ENCODE peak calls at places on chromosomes 3 and 15, in five cellular contexts. X is mesendoderm, R is IMR-90, F is trophoblast cell, M is mesenchymal stem cell. B is an unnamed sample.

GRCh38 chr15:73747847-73748605 is 5.1 kb downstream of the INSYN1 start:
- DNase-seq in X (no peak), R (no peak), F (no peak), M (no peak), B (no peak)

GRCh38 chr3:168998792-168999191 is 664.7 kb downstream of the MECOM start:
- DNase-seq in X (no peak), R (no peak), F (no peak), M (no peak), B (no peak)

GRCh38 chr3:72265250-72265649 is 480.3 kb upstream of the PROK2 start:
- DNase-seq in X (peak; percentile 87), R (no peak), F (no peak), M (peak; percentile 35), B (no peak)

GRCh38 chr3:29226709-29227108 is 54.2 kb upstream of the RBMS3 start:
- DNase-seq in X (no peak), R (peak; percentile 39), F (no peak), M (no peak), B (no peak)

GRCh38 chr3:45976191-45977091 is 19.2 kb downstream of the FYCO1 start:
- DNase-seq in X (no peak), R (no peak), F (no peak), M (no peak), B (no peak)

GRCh38 chr15:94322141-94322540 is 90.8 kb downstream of the MCTP2 start:
- DNase-seq in X (no peak), R (peak; percentile 25), F (no peak), M (peak; percentile 44), B (no peak)

GRCh38 chr3:169199283-169199682 is 464.2 kb downstream of the MECOM start:
- DNase-seq in X (no peak), R (no peak), F (no peak), M (no peak), B (no peak)

GRCh38 chr3:53062905-53063304 is 17.0 kb upstream of the SFMBT1 start:
- DNase-seq in X (no peak), R (no peak), F (no peak), M (no peak), B (no peak)

GRCh38 chr3:173774275-173774674 is 376.7 kb downstream of the NLGN1 start:
- DNase-seq in X (no peak), R (no peak), F (no peak), M (no peak), B (no peak)

GRCh38 chr3:114176487-114176886 is 2.4 kb downstream of the DRD3 start:
- DNase-seq in X (no peak), R (no peak), F (no peak), M (no peak), B (no peak)

GRCh38 chr3:12663311-12663935 is 494 bp downstream of the RAF1 start:
- DNase-seq in X (no peak), R (no peak), F (peak; percentile 29), M (no peak), B (no peak)

GRCh38 chr3:177813322-177813721 is 616.0 kb upstream of the TBL1XR1 start:
- DNase-seq in X (no peak), R (peak; percentile 42), F (no peak), M (no peak), B (no peak)

GRCh38 chr3:194383276-194383940 is 13.9 kb upstream of the LRRC15 start:
- DNase-seq in X (peak; percentile 83), R (no peak), F (no peak), M (no peak), B (no peak)

GRCh38 chr15:49038382-49038781 is 7.9 kb downstream of the SECISBP2L start:
- DNase-seq in X (no peak), R (no peak), F (no peak), M (no peak), B (no peak)

GRCh38 chr3:73786346-73786807 is 161.6 kb upstream of the PDZRN3 start:
- DNase-seq in X (no peak), R (peak; percentile 97), F (peak; percentile 2), M (peak; percentile 63), B (no peak)

GRCh38 chr3:37859908-37860199 is 1.8 kb upstream of the CTDSPL start:
- DNase-seq in X (no peak), R (no peak), F (no peak), M (no peak), B (no peak)

GRCh38 chr3:185823280-185824044 is 1.4 kb downstream of the IGF2BP2 start:
- DNase-seq in X (peak; percentile 60), R (peak; percentile 41), F (no peak), M (peak; percentile 69), B (no peak)

GRCh38 chr3:72820405-72820804 is 27.8 kb downstream of the SHQ1 start:
- DNase-seq in X (no peak), R (peak; percentile 58), F (no peak), M (peak; percentile 19), B (no peak)

GRCh38 chr15:85155857-85156256 is 174.2 kb downstream of the PDE8A start:
- DNase-seq in X (no peak), R (no peak), F (no peak), M (no peak), B (no peak)

GRCh38 chr15:69478259-69478687 is 25.7 kb downstream of the RPLP1 start:
- DNase-seq in X (peak; percentile 75), R (peak; percentile 44), F (peak; percentile 59), M (peak; percentile 50), B (peak; percentile 70)

GRCh38 chr3:191141728-191142127 is 57.3 kb upstream of the OSTN start:
- DNase-seq in X (no peak), R (peak; percentile 94), F (no peak), M (peak; percentile 76), B (no peak)

GRCh38 chr15:88181613-88182012 is 74.9 kb downstream of the NTRK3 start:
- DNase-seq in X (no peak), R (no peak), F (no peak), M (no peak), B (no peak)

GRCh38 chr3:32391643-32392529 is at the start of gene CMTM7:
- DNase-seq in X (peak; percentile 70), R (peak; percentile 35), F (peak; percentile 38), M (peak; percentile 52), B (peak; percentile 43)

GRCh38 chr15:70091649-70092461 is 5.9 kb downstream of the TLE3 start:
- DNase-seq in X (peak; percentile 87), R (no peak), F (peak; percentile 83), M (peak; percentile 65), B (no peak)

GRCh38 chr3:167066977-167067843 is 312.9 kb downstream of the ZBBX start:
- DNase-seq in X (no peak), R (no peak), F (no peak), M (no peak), B (no peak)

GRCh38 chr15:47824185-47824584 is 106.9 kb downstream of the SEMA6D start:
- DNase-seq in X (no peak), R (no peak), F (no peak), M (no peak), B (no peak)

DNA sequence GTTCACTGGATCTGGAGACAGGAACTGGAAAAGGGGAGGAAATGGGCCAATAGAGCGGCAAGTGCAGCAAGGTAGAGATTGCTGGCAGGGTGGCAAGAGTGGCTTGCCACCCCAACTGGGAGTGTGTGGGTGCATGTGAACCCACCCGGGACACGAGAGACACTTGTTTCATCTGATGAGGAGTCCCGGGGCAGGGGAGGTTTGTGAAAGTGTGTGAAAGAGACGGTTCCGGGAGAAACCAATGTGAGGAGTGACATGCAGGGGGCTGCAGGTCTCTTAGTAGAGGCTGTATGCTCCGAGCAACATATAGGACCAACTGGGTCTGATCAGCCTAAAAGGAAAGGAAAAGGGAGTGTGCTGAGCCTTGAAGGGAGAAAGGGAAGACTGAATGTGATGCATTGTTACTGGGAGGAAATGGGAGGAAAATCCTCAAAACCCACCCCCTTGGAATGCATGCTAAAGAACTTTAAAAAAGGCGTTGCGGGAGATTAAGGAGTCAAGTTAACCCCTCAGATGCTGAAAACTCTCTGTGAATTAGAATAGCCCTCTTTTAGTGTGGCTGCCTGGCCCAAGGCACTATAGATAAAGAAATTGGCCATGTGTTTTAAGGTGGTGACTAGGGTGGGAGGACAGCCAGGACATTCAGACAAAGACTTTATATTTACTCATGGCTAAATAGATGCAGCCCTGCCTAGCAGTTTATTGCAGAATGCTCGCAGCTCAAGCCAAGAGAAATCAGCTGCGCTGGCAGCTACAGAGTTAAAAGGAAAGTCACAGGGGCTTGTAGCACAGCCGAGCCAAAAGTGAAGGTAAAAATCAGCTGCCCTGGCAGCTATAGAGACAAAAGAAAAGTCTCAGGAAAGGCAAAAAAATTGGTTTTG is 9.1 kb upstream of the SLC9C1 start:
- DNase-seq in X (peak; percentile 96), R (peak; percentile 11), F (no peak), M (peak; percentile 37), B (peak; percentile 87)
- H2BK5ac ChIP-seq in X (peak overlapping the region; percentile 85), R (no peak overlapping the region), F (no peak overlapping the region), M (no peak overlapping the region), B (peak overlapping the region; percentile 96)

GRCh38 chr15:22942306-22942855 is 37.8 kb downstream of the CYFIP1 start:
- DNase-seq in X (no peak), R (no peak), F (no peak), M (no peak), B (no peak)
- H2BK5ac ChIP-seq in X (no peak overlapping the region), R (no peak overlapping the region), F (no peak overlapping the region), M (no peak overlapping the region), B (no peak overlapping the region)

DNA sequence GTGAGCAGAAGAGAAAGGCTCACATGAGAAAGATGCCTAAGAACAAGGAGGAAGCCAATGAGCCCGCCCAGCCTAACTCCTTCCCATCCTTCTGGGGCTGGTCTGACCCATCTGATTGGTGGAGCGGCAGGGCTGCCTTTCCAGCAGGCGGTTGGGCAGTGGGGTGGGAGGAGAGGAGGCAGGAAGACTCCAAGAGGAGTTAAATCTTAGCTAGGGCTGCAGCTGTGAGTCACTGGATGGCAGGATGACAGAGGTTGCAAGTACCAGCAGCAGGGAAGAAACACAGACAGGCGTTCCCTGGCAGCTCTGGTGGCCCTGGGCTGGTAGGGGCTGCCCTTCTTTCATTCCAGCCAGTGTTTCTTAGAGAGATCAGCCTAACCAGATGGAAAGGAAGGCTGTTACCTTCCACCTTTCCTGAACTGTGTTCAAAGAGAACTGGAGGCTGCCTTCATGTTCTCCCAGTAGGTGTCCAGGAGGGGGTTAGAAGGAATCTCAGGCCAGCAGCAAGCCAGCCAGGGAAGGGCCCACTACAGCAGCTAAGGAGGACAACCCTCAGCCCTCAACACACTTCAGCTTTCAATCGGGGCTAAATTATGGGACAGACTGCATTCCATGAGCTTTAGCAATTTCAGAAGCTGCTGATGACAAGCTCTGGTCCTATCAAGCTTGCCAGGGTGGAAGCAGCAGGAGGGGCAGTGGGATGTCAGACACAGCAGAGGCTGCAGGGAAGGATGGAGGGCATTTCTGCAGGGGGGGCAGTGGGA is 50.3 kb downstream of the CHSY1 start:
- DNase-seq in X (peak; percentile 97), R (peak; percentile 99), F (peak; percentile 77), M (peak; percentile 98), B (peak; percentile 63)
- H2BK5ac ChIP-seq in X (no peak overlapping the region), R (peak overlapping the region; percentile 84), F (no peak overlapping the region), M (no peak overlapping the region), B (no peak overlapping the region)

GRCh38 chr3:66039590-66039887 is 821 bp upstream of the MAGI1 start:
- DNase-seq in X (peak; percentile 82), R (no peak), F (peak; percentile 89), M (peak; percentile 45), B (no peak)
- H2BK5ac ChIP-seq in X (peak overlapping the region; percentile 82), R (peak overlapping the region; percentile 84), F (peak overlapping the region; percentile 93), M (peak overlapping the region; percentile 88), B (peak overlapping the region; percentile 91)

GRCh38 chr3:65878831-65879230 is 159.9 kb downstream of the MAGI1 start:
- DNase-seq in X (peak; percentile 56), R (no peak), F (no peak), M (no peak), B (no peak)
- H2BK5ac ChIP-seq in X (no peak overlapping the region), R (no peak overlapping the region), F (no peak overlapping the region), M (no peak overlapping the region), B (no peak overlapping the region)

B was measured in neuronal stem cell.